ENCODE peak calls at places on chromosomes 1 and 21, in five cellular contexts. B, D, C, X and M are unnamed samples.
A peak's percentile ranks its signal among the peaks of the same experiment; 100 is the strongest.

GRCh38 chr1:36387141-36387949 is 1.6 kb upstream of the STK40 start:
- DNase-seq in B (peak; percentile 78), X (no peak), D (no peak), C (peak; percentile 63), M (peak; percentile 91)

GRCh38 chr21:45449658-45450502 is 44.9 kb downstream of the COL18A1 start:
- DNase-seq in D (no peak), X (no peak), C (no peak), B (no peak), M (no peak)

GRCh38 chr1:78339490-78339889 is 151.3 kb upstream of the PTGFR start:
- DNase-seq in B (peak; percentile 59), X (no peak), C (no peak), D (no peak), M (peak; percentile 10)

GRCh38 chr1:31063636-31064035 is 1.9 kb downstream of the PUM1 start:
- DNase-seq in C (peak; percentile 42), D (no peak), B (peak; percentile 34), X (no peak), M (peak; percentile 28)

GRCh38 chr1:11530731-11531311 is 51.9 kb downstream of the DISP3 start:
- DNase-seq in X (no peak), B (no peak), C (no peak), D (no peak), M (no peak)

GRCh38 chr21:25881524-25882376 is 147.0 kb downstream of the GABPA start:
- DNase-seq in X (peak; percentile 72), D (peak; percentile 62), B (peak; percentile 67), C (peak; percentile 62), M (peak; percentile 62)

GRCh38 chr1:24926596-24927249 is 3.4 kb downstream of the RUNX3 start:
- DNase-seq in X (no peak), C (no peak), D (no peak), B (no peak), M (peak; percentile 22)

GRCh38 chr1:92488832-92489231 is 2.1 kb upstream of the GFI1 start:
- DNase-seq in X (no peak), C (no peak), D (no peak), B (no peak), M (no peak)

GRCh38 chr1:18190598-18190997 is 83.0 kb downstream of the IGSF21 start:
- DNase-seq in C (no peak), B (no peak), D (no peak), X (no peak), M (no peak)

GRCh38 chr1:22452401-22452963 is 831 bp downstream of the ZBTB40 start:
- DNase-seq in B (peak; percentile 65), D (peak; percentile 59), X (no peak), C (peak; percentile 35), M (no peak)

GRCh38 chr21:35326677-35327076 is 277.6 kb upstream of the RUNX1 start:
- DNase-seq in D (no peak), C (no peak), B (no peak), X (no peak), M (peak; percentile 91)

GRCh38 chr1:2163205-2163604 is 31.4 kb downstream of the FAAP20 start:
- DNase-seq in B (no peak), D (no peak), C (no peak), X (no peak), M (no peak)
- TF ChIP-seq CTCF in B (peak; percentile 19), D (no peak), C (no peak), X (no peak), M (peak; percentile 19)

DNA sequence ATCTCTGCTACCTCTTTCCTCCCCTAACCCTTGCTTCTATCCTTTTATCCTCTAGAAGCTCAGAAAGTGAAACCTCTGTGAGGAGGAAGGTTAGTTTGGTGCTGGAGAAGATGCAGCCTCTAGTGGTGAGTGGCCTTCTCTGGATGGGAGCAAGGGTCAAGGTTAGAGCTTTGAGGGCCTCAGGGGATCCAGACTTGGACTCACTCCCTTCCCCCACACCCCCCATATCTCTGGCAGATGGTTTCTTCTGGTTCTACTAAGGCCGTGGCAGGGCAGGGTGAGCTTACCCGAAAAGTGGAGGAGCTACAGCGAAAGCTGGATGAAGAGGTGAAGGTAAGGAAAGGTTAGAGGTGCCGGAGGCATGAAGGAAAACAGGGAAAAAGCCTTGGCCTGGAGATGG is 9.2 kb downstream of the CGN start:
- DNase-seq in D (no peak), C (no peak), B (no peak), X (no peak), M (no peak)
- TF ChIP-seq CTCF in D (no peak), C (no peak), B (no peak), X (no peak), M (peak; percentile 32)

GRCh38 chr1:58783090-58783992 is 506 bp downstream of the JUN start:
- DNase-seq in D (peak; percentile 75), B (peak; percentile 70), C (peak; percentile 59), X (peak; percentile 84), M (peak; percentile 61)
- TF ChIP-seq CTCF in D (no peak), B (no peak), C (no peak), X (no peak), M (no peak)

GRCh38 chr1:9782897-9783296 is 40.9 kb downstream of the CLSTN1 start:
- DNase-seq in C (no peak), X (no peak), B (no peak), D (no peak), M (no peak)

GRCh38 chr1:9787702-9788101 is 36.1 kb downstream of the CLSTN1 start:
- DNase-seq in X (no peak), C (peak; percentile 91), D (no peak), B (no peak), M (no peak)

GRCh38 chr1:9782116-9782751 is 41.5 kb downstream of the CLSTN1 start:
- DNase-seq in X (no peak), C (no peak), B (no peak), D (no peak), M (no peak)

GRCh38 chr1:9785406-9785805 is 38.4 kb downstream of the CLSTN1 start:
- DNase-seq in D (no peak), C (no peak), X (no peak), B (no peak), M (peak; percentile 28)

GRCh38 chr1:9784508-9785133 is 39.1 kb downstream of the CLSTN1 start:
- DNase-seq in D (peak; percentile 57), B (peak; percentile 71), X (no peak), C (peak; percentile 88), M (peak; percentile 71)
- TF ChIP-seq CTCF in D (peak; percentile 68), B (peak; percentile 72), X (peak; percentile 53), C (peak; percentile 99), M (peak; percentile 71)

GRCh38 chr1:150957666-150958065 is 17.0 kb downstream of the CERS2 start:
- DNase-seq in B (no peak), D (no peak), X (peak; percentile 38), C (no peak), M (no peak)

GRCh38 chr1:150966011-150966410 is 8.6 kb downstream of the CERS2 start:
- DNase-seq in B (no peak), X (no peak), C (no peak), D (no peak), M (no peak)

GRCh38 chr1:150961756-150962155 is 12.9 kb downstream of the CERS2 start:
- DNase-seq in X (no peak), D (no peak), C (no peak), B (no peak), M (peak; percentile 21)

GRCh38 chr1:150963535-150964489 is 10.8 kb downstream of the CERS2 start:
- DNase-seq in D (no peak), X (no peak), B (no peak), C (no peak), M (no peak)

GRCh38 chr1:150960646-150961045 is 14.0 kb downstream of the CERS2 start:
- DNase-seq in C (no peak), X (peak; percentile 30), B (no peak), D (no peak), M (no peak)
- TF ChIP-seq CTCF in C (no peak), X (no peak), B (no peak), D (no peak), M (no peak)

GRCh38 chr1:46618746-46619415 is 2.3 kb upstream of the MOB3C start:
- DNase-seq in C (no peak), B (no peak), D (no peak), X (no peak), M (no peak)

GRCh38 chr1:46619656-46620055 is 3.0 kb upstream of the MOB3C start:
- DNase-seq in C (no peak), B (no peak), D (no peak), X (no peak), M (no peak)

GRCh38 chr1:46621930-46622329 is 5.3 kb upstream of the MOB3C start:
- DNase-seq in D (no peak), B (no peak), X (no peak), C (no peak), M (peak; percentile 53)

GRCh38 chr1:46623733-46624695 is 7.4 kb upstream of the MOB3C start:
- DNase-seq in B (no peak), D (no peak), X (no peak), C (no peak), M (peak; percentile 92)

DNA sequence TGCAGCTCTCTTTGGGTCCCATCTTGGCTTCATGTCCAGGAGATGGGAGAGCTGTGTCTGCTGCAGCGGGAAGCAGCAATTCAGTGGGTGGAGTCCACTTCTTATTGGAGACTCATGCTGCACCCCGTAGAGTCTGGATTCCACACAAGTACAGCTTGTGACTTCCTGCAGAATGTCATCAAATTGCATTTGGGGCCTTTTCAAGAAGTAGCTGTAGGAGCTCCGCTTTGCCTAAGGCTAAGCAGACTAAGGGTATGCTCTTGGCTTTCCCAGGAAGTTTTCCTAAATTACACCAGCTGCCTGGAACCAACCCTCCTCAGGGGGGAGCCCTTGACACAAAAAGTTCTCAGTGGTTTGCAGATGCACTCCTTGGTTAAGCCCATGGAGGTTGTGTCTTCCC is 5.7 kb upstream of the MOB3C start:
- DNase-seq in D (peak; percentile 57), C (peak; percentile 8), B (no peak), X (no peak), M (peak; percentile 59)
- TF ChIP-seq CTCF in D (peak; percentile 63), C (peak; percentile 68), B (peak; percentile 48), X (no peak), M (peak; percentile 61)

GRCh38 chr1:100927276-100927675 is 31.4 kb downstream of the SLC30A7 start:
- DNase-seq in D (no peak), B (no peak), X (no peak), C (no peak), M (no peak)

GRCh38 chr1:100924991-100925390 is 29.1 kb downstream of the SLC30A7 start:
- DNase-seq in X (no peak), D (no peak), C (no peak), B (no peak), M (no peak)

GRCh38 chr1:100926240-100926639 is 30.4 kb downstream of the SLC30A7 start:
- DNase-seq in D (no peak), C (no peak), X (no peak), B (no peak), M (no peak)

GRCh38 chr1:100930494-100930893 is 34.6 kb downstream of the SLC30A7 start:
- DNase-seq in X (no peak), B (no peak), D (no peak), C (no peak), M (no peak)

DNA sequence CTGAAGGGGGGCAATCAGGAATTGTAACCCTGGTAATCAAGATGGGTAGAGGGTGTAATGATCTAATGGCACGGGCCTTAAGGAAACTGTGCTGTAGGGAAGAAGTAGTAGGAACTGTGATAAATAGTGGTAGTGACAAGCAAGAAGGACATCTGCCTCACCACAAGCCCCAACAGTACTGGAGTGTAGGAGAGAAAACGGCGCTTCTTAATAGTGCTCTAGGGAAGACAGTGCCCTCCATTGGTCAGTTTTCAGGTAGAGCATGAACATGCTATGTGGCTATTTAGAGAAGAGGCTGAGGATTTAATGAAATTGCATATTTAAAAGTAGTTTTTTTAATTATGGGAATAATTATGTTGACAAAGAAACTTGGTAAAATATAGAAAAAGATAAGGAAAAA is 32.2 kb downstream of the SLC30A7 start:
- DNase-seq in D (no peak), C (no peak), X (no peak), B (no peak), M (no peak)
- TF ChIP-seq CTCF in D (peak; percentile 17), C (peak; percentile 45), X (no peak), B (peak; percentile 17), M (no peak)